ENCODE peak calls at places on chromosomes 5 and 9, in six cellular contexts. Z is activated naive CD4-positive, alpha-beta T cell; A is effector memory CD4-positive, alpha-beta T cell; T is GM13976; F is mucosa of descending colon; Q is colonic mucosa. G is an unnamed sample.

GRCh38 chr9:34540826-34541225 is 18.0 kb upstream of the ENHO start:
- DNase-seq in A (no peak), Z (no peak), Q (no peak), T (no peak), F (no peak), G (no peak)

GRCh38 chr9:24712190-24712589 is 166.5 kb upstream of the IZUMO3 start:
- DNase-seq in Z (no peak), T (no peak), Q (no peak), A (no peak), F (no peak), G (no peak)

GRCh38 chr5:64201986-64202385 is 36.3 kb downstream of the RNF180 start:
- DNase-seq in Q (no peak), F (no peak), Z (no peak), A (no peak), T (no peak), G (no peak)

GRCh38 chr5:53613036-53613435 is 52.6 kb downstream of the NDUFS4 start:
- DNase-seq in T (no peak), A (no peak), F (no peak), Z (no peak), Q (no peak), G (no peak)

GRCh38 chr5:18507114-18507513 is 872.9 kb downstream of the TAF11L14 start:
- DNase-seq in A (no peak), T (no peak), Q (no peak), F (no peak), Z (no peak), G (no peak)

GRCh38 chr9:124450241-124450924 is at the start of gene ADGRD2:
- DNase-seq in F (peak; percentile 44), Z (no peak), Q (no peak), A (no peak), T (peak; percentile 69), G (peak; percentile 37)

GRCh38 chr5:115855959-115856358 is 14.2 kb downstream of the AP3S1 start:
- DNase-seq in F (no peak), A (no peak), Z (no peak), T (no peak), Q (no peak), G (no peak)

GRCh38 chr9:136385015-136385414 is 11.5 kb upstream of the CARD9 start:
- DNase-seq in F (no peak), A (peak; percentile 39), Q (no peak), Z (no peak), T (no peak), G (no peak)

GRCh38 chr5:94745786-94746730 is 127.6 kb downstream of the SLF1 start:
- DNase-seq in Q (no peak), T (peak; percentile 68), Z (no peak), A (no peak), F (no peak), G (no peak)

GRCh38 chr5:52909192-52909591 is 80.0 kb upstream of the ITGA2 start:
- DNase-seq in A (no peak), T (no peak), Z (no peak), Q (no peak), F (no peak), G (no peak)

GRCh38 chr5:89417990-89418820 is 535.2 kb upstream of the MEF2C start:
- DNase-seq in A (no peak), T (no peak), Z (no peak), F (no peak), Q (no peak), G (no peak)

GRCh38 chr5:6829150-6829784 is 116.0 kb downstream of the TENT4A start:
- DNase-seq in Z (no peak), F (no peak), A (peak; percentile 10), Q (no peak), T (peak; percentile 51), G (no peak)

GRCh38 chr5:68533051-68533450 is 317.5 kb downstream of the PIK3R1 start:
- DNase-seq in A (no peak), Q (no peak), Z (no peak), T (no peak), F (no peak), G (no peak)

GRCh38 chr5:61351733-61352132 is 19.7 kb downstream of the ZSWIM6 start:
- DNase-seq in Q (no peak), A (no peak), F (no peak), T (no peak), Z (no peak), G (no peak)

GRCh38 chr5:162786234-162786633 is 651.2 kb upstream of the CCNG1 start:
- DNase-seq in F (no peak), T (no peak), Q (no peak), A (no peak), Z (no peak), G (no peak)